ENCODE peak calls at places on chromosomes 6 and 20, in six cellular contexts. F is KG1, Y is type B pancreatic cell, U is LoVo, M is NCI-H460, W is ACHN. G is an unnamed sample.

GRCh38 chr20:36312724-36313441 is 6.7 kb downstream of the DLGAP4 start:
- DNase-seq in F (no peak), Y (no peak), W (no peak), U (no peak), M (no peak), G (no peak)

GRCh38 chr6:89311853-89312531 is 3.1 kb downstream of the GABRR2 start:
- DNase-seq in F (no peak), U (no peak), Y (no peak), W (peak; percentile 32), M (no peak), G (peak; percentile 36)

GRCh38 chr20:49893242-49894072 is 21.9 kb downstream of the SPATA2 start:
- DNase-seq in F (no peak), U (no peak), W (no peak), M (no peak), Y (no peak), G (no peak)

GRCh38 chr6:22904413-22904812 is 335.0 kb downstream of the HDGFL1 start:
- DNase-seq in M (no peak), U (no peak), F (no peak), W (no peak), Y (no peak), G (no peak)

GRCh38 chr6:91476000-91476399 is 889.1 kb upstream of the MAP3K7 start:
- DNase-seq in F (no peak), W (peak; percentile 65), M (no peak), U (peak; percentile 24), Y (no peak), G (peak; percentile 51)

GRCh38 chr6:3885262-3886036 is 36.3 kb downstream of the FAM50B start:
- DNase-seq in F (no peak), M (peak; percentile 9), W (peak; percentile 39), Y (no peak), U (peak; percentile 71), G (no peak)

GRCh38 chr6:86516087-86516486 is 421.2 kb upstream of the HTR1E start:
- DNase-seq in M (no peak), U (no peak), W (no peak), Y (no peak), F (no peak), G (no peak)

GRCh38 chr20:20432618-20433286 is 64.8 kb downstream of the INSM1 start:
- DNase-seq in W (no peak), F (no peak), Y (no peak), U (no peak), M (no peak), G (no peak)

GRCh38 chr20:50050660-50051308 is 62.2 kb downstream of the UBE2V1 start:
- DNase-seq in U (no peak), Y (no peak), W (no peak), F (no peak), M (no peak), G (no peak)

GRCh38 chr20:9331707-9332435 is 182.5 kb upstream of the LAMP5 start:
- DNase-seq in U (no peak), W (no peak), F (no peak), Y (no peak), M (no peak), G (no peak)

GRCh38 chr20:19934792-19935491 is 82.2 kb upstream of the NAA20 start:
- DNase-seq in Y (no peak), F (peak; percentile 6), W (no peak), U (peak; percentile 86), M (no peak), G (no peak)

GRCh38 chr20:9285617-9286016 is 216.7 kb downstream of the PLCB4 start:
- DNase-seq in W (no peak), Y (no peak), U (no peak), M (no peak), F (no peak), G (no peak)

GRCh38 chr6:33675968-33676367 is 35.5 kb downstream of the UQCC2 start:
- DNase-seq in M (peak; percentile 70), W (no peak), U (no peak), F (no peak), Y (no peak), G (no peak)

GRCh38 chr20:14415492-14415891 is 78.1 kb upstream of the FLRT3 start:
- DNase-seq in U (no peak), W (no peak), Y (no peak), F (no peak), M (no peak), G (no peak)

GRCh38 chr6:49966823-49967222 is 2.6 kb downstream of the DEFB113 start:
- DNase-seq in Y (no peak), U (no peak), M (no peak), W (no peak), F (no peak), G (no peak)

GRCh38 chr6:78308025-78308424 is 559.3 kb upstream of the IRAK1BP1 start:
- DNase-seq in U (no peak), F (no peak), Y (no peak), M (no peak), W (peak; percentile 2), G (no peak)

GRCh38 chr20:20064303-20064702 is 12.0 kb downstream of the CFAP61 start:
- DNase-seq in W (no peak), U (no peak), M (no peak), Y (no peak), F (no peak), G (no peak)

GRCh38 chr20:9149087-9149486 is 80.2 kb downstream of the PLCB4 start:
- DNase-seq in Y (no peak), U (no peak), F (no peak), W (no peak), M (no peak), G (no peak)

GRCh38 chr20:44621939-44622338 is 29.6 kb downstream of the ADA start:
- DNase-seq in W (no peak), U (no peak), M (no peak), F (no peak), Y (no peak), G (no peak)

GRCh38 chr6:113654396-113654795 is 202.7 kb upstream of the MARCKS start:
- DNase-seq in U (peak; percentile 56), F (no peak), W (peak; percentile 92), M (no peak), Y (no peak), G (peak; percentile 21)

GRCh38 chr6:162372092-162372491 is 355.5 kb downstream of the PRKN start:
- DNase-seq in W (no peak), F (no peak), U (no peak), M (no peak), Y (no peak), G (no peak)

GRCh38 chr20:39661833-39662232 is 699.7 kb downstream of the DHX35 start:
- DNase-seq in Y (no peak), F (no peak), U (peak; percentile 42), W (peak; percentile 9), M (peak; percentile 3), G (peak; percentile 8)

GRCh38 chr6:2327591-2327990 is 82.2 kb upstream of the GMDS start:
- DNase-seq in Y (no peak), U (no peak), W (no peak), M (no peak), F (no peak), G (no peak)

GRCh38 chr6:154852700-154853099 is 119.5 kb downstream of the SCAF8 start:
- DNase-seq in Y (no peak), F (no peak), U (no peak), M (no peak), W (no peak), G (peak; percentile 12)

GRCh38 chr6:151757506-151757955 is 50.0 kb upstream of the ESR1 start:
- DNase-seq in W (no peak), M (no peak), U (no peak), Y (no peak), F (no peak), G (no peak)

GRCh38 chr20:44956410-44956809 is 3.8 kb downstream of the TOMM34 start:
- DNase-seq in W (no peak), F (no peak), U (no peak), M (no peak), Y (no peak), G (no peak)

GRCh38 chr20:10433014-10433622 is 904 bp downstream of the MKKS start:
- DNase-seq in F (no peak), W (peak; percentile 20), Y (no peak), U (no peak), M (no peak), G (no peak)

GRCh38 chr6:50021894-50022293 is at the start of gene DEFB110:
- DNase-seq in F (no peak), U (no peak), M (no peak), W (no peak), Y (no peak), G (no peak)

G was measured in AG08396.